ENCODE peak calls at places on chromosomes 13 and 19, in eight cellular contexts. A, X, K, D, S, O, P and M are unnamed samples.

GRCh38 chr13:87393358-87393757 is 277.8 kb upstream of the SLITRK5 start:
- DNase-seq in P (no peak), O (no peak), S (no peak), K (no peak), X (no peak), A (no peak), D (no peak), M (no peak)

GRCh38 chr19:2047449-2048103 is 3.5 kb downstream of the MKNK2 start:
- DNase-seq in A (peak), P (peak), O (peak), S (no peak), D (peak), X (peak), K (peak), M (peak)

GRCh38 chr13:23960566-23961156 is 63.4 kb upstream of the C1QTNF9B start:
- DNase-seq in X (no peak), O (no peak), S (no peak), D (no peak), K (no peak), P (no peak), A (no peak), M (peak)

GRCh38 chr13:98853791-98854191 is 101.3 kb upstream of the SLC15A1 start:
- DNase-seq in K (no peak), S (peak), O (no peak), P (no peak), X (peak), A (no peak), D (no peak), M (no peak)

GRCh38 chr19:29293736-29294342 is 80.9 kb upstream of the UQCRFS1 start:
- DNase-seq in K (no peak), X (no peak), P (peak), A (no peak), S (no peak), D (no peak), O (no peak), M (no peak)

GRCh38 chr19:12937243-12938053 is 961 bp upstream of the CALR start:
- DNase-seq in A (no peak), D (peak), S (no peak), P (no peak), X (peak), O (peak), K (no peak), M (peak)

GRCh38 chr13:22812793-22813192 is 368.0 kb upstream of the SGCG start:
- DNase-seq in O (no peak), D (peak), A (no peak), S (no peak), X (peak), K (no peak), P (no peak), M (no peak)

GRCh38 chr13:75195479-75196111 is 286.4 kb downstream of the TBC1D4 start:
- DNase-seq in X (no peak), A (no peak), O (no peak), D (no peak), P (no peak), S (no peak), K (no peak), M (no peak)

GRCh38 chr19:32691952-32692726 is 518 bp downstream of the NUDT19 start:
- DNase-seq in X (peak), K (peak), P (no peak), S (peak), O (peak), A (peak), D (peak), M (peak)

GRCh38 chr19:5585461-5586299 is 17.9 kb upstream of the TINCR start:
- DNase-seq in S (peak), D (peak), K (no peak), A (peak), X (no peak), O (no peak), P (no peak), M (peak)

GRCh38 chr19:18562086-18562485 is 4.4 kb downstream of the KXD1 start:
- DNase-seq in S (no peak), O (no peak), D (no peak), K (no peak), X (no peak), A (peak), P (no peak), M (no peak)

GRCh38 chr13:45055902-45056648 is 64.2 kb upstream of the GTF2F2 start:
- DNase-seq in X (no peak), D (no peak), A (no peak), S (no peak), K (no peak), P (no peak), O (no peak), M (no peak)

GRCh38 chr19:42140125-42140754 is 8.0 kb upstream of the POU2F2 start:
- DNase-seq in K (peak), P (no peak), X (peak), O (no peak), D (peak), S (no peak), A (peak), M (peak)

GRCh38 chr13:109584844-109585361 is 201.5 kb downstream of the IRS2 start:
- DNase-seq in P (no peak), A (no peak), S (no peak), X (no peak), O (no peak), D (no peak), K (no peak), M (no peak)

GRCh38 chr13:96650301-96650886 is 343.9 kb downstream of the OXGR1 start:
- DNase-seq in K (no peak), O (peak), D (no peak), A (no peak), S (no peak), P (no peak), X (no peak), M (no peak)

GRCh38 chr13:25882732-25883357 is 169.0 kb downstream of the SHISA2 start:
- DNase-seq in P (no peak), K (no peak), S (no peak), O (no peak), X (no peak), D (no peak), A (no peak), M (no peak)

GRCh38 chr13:73000027-73000674 is 58.7 kb upstream of the KLF5 start:
- DNase-seq in K (no peak), S (no peak), P (no peak), X (no peak), D (peak), O (no peak), A (no peak), M (no peak)

GRCh38 chr13:72998012-72998411 is 60.8 kb upstream of the KLF5 start:
- DNase-seq in X (no peak), K (no peak), D (no peak), O (no peak), P (no peak), A (no peak), S (no peak), M (no peak)

DNA sequence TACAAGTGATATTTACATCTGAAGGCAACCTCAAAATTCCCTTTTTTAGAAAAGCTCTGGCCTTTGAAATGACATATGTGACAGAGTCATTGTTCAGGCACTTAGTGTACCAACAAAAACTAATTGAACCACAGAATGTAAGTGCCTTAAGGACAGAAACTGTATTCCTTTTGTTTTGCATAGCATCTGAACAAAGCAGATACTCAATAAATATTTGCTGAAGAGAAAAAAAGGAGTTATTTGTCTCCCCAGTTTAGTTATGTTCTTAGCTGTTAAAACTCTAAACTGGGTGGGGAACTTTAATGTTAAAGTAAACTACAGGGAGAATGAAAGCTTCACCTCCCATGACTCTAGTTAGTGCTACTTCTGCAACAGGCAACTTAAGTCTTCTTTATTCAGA is 56.8 kb upstream of the KLF5 start:
- DNase-seq in S (no peak), O (no peak), X (no peak), K (no peak), A (no peak), P (no peak), D (no peak), M (no peak)
- TF ChIP-seq POLR2A in S (no peak), O (no peak), X (no peak), K (no peak), A (no peak), P (no peak), D (no peak), M (no peak)

GRCh38 chr13:46962286-46962941 is 65.6 kb upstream of the HTR2A start:
- DNase-seq in D (no peak), K (no peak), A (no peak), X (no peak), P (no peak), O (no peak), S (no peak), M (no peak)

GRCh38 chr13:46964789-46965527 is 68.1 kb upstream of the HTR2A start:
- DNase-seq in X (no peak), K (no peak), A (no peak), O (no peak), P (no peak), S (no peak), D (no peak), M (no peak)

GRCh38 chr13:46963874-46964273 is 67.0 kb upstream of the HTR2A start:
- DNase-seq in P (no peak), A (no peak), X (no peak), D (no peak), S (no peak), O (no peak), K (no peak), M (no peak)

GRCh38 chr13:46961719-46962118 is 64.9 kb upstream of the HTR2A start:
- DNase-seq in S (peak), A (no peak), D (no peak), X (no peak), K (no peak), O (peak), P (no peak), M (no peak)
- TF ChIP-seq POLR2A in S (no peak), A (no peak), D (no peak), X (no peak), K (no peak), O (no peak), P (no peak), M (no peak)

GRCh38 chr19:58474291-58474996 is 1.7 kb upstream of the ZNF446 start:
- DNase-seq in X (no peak), K (no peak), S (no peak), A (no peak), D (no peak), P (no peak), O (peak), M (no peak)

GRCh38 chr19:58473775-58474174 is 2.4 kb upstream of the ZNF446 start:
- DNase-seq in A (no peak), X (no peak), S (no peak), P (no peak), K (no peak), D (no peak), O (no peak), M (no peak)

GRCh38 chr19:58475714-58476497 is at the start of gene ZNF446:
- DNase-seq in A (peak), S (peak), O (peak), D (peak), X (peak), P (peak), K (peak), M (peak)

GRCh38 chr19:58476498-58477015 is 405 bp downstream of the ZNF446 start:
- DNase-seq in A (peak), X (no peak), P (no peak), O (no peak), S (peak), K (no peak), D (peak), M (no peak)

DNA sequence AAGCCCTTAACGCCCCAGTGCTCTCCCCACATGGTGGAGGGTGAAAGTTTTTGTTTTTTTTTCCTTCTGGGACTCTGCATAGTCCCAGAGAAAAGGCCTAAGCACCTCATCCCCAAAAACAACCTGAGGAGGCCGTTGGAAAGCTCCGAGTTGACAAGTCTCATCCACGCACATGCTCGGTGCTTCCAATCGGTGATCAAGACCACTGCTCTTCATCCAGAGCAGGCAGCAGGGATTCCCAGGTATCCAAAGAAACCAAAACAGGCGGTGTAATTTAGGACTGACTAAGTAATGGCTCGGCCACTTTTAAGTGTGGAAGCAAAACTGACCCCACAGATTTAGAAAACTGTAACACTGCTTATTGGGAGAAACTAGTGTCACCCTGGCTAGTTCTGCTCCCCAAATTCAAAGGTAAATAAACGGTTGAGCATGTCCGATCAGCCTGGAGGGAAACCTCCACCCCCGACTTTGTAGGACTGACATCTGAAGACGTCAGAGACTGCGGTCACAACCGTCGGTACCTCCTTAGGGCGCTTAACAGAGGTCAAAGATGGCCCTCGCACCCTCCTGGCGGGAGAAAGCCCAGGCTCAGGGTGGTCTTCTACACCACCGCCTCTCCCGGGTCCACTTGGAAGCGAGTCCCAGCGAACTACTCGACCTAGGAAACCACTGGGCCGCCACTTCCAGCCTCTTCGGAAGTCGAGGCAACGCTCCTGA is 997 bp upstream of the ZNF446 start:
- DNase-seq in K (no peak), X (no peak), D (no peak), S (peak), O (no peak), P (no peak), A (no peak), M (no peak)
- TF ChIP-seq POLR2A in K (no peak), X (no peak), D (no peak), S (no peak), O (no peak), P (no peak), A (no peak), M (no peak)

DNA sequence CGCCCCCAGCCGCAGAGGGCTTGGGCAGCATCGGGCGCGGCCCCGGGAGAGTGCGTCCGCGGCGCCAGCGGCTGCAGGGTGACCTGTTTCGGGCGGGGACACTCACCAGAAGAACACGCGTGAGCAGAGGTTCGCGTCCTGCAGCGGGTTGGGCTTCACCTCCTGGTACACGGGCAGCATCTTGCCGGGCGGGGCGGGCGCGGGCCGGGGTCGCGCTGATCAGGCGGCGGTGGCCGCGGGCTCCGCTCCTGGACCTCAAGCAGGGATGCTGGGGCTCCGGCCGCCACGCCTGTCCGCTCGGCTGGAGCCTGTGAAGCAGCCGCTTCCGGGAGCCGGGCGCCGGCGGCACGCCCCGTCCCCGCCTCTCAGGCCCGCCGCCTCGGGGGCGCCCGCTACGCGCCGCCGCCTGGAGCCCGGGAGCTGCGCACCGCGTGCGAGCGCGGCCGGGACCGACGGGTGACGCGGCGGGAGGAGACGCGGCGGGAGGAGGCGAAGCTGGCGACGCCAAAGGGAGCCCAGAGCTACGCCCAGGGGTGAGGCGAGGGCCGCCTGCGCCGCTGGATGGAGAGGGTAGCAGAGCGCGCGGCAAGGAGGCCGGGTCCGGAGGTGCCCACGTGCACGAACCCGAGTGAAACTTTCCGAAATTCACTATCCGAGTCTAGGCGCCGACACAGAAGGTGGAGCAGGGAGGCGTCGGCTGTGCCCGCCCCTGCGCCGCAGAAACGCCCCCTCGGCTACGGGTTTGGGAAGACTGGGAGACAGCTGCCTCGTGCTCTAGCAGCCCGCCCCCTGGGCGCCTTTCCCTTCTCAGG is at the start of gene ABCC4:
- DNase-seq in A (peak), X (peak), D (peak), P (no peak), O (peak), K (peak), S (peak), M (peak)
- TF ChIP-seq POLR2A in A (no peak), X (no peak), D (peak), P (no peak), O (peak), K (no peak), S (peak), M (peak)

GRCh38 chr19:982567-983170 is 1.5 kb upstream of the WDR18 start:
- DNase-seq in A (peak), S (peak), K (peak), D (peak), O (peak), P (no peak), X (peak), M (peak)

GRCh38 chr19:980133-980998 is 3.8 kb upstream of the WDR18 start:
- DNase-seq in S (no peak), O (no peak), D (no peak), P (no peak), A (no peak), K (no peak), X (no peak), M (no peak)

GRCh38 chr19:986083-986482 is 1.9 kb downstream of the WDR18 start:
- DNase-seq in S (no peak), A (no peak), K (no peak), X (no peak), P (no peak), D (no peak), O (no peak), M (no peak)

GRCh38 chr19:988081-988480 is 3.9 kb downstream of the WDR18 start:
- DNase-seq in A (no peak), P (no peak), K (no peak), X (no peak), O (no peak), S (no peak), D (no peak), M (no peak)

GRCh38 chr19:984165-984967 is at the start of gene WDR18:
- DNase-seq in S (peak), X (peak), A (peak), P (peak), K (peak), O (peak), D (peak), M (peak)
- TF ChIP-seq POLR2A in S (peak), X (peak), A (peak), P (peak), K (peak), O (peak), D (peak), M (peak)

DNA sequence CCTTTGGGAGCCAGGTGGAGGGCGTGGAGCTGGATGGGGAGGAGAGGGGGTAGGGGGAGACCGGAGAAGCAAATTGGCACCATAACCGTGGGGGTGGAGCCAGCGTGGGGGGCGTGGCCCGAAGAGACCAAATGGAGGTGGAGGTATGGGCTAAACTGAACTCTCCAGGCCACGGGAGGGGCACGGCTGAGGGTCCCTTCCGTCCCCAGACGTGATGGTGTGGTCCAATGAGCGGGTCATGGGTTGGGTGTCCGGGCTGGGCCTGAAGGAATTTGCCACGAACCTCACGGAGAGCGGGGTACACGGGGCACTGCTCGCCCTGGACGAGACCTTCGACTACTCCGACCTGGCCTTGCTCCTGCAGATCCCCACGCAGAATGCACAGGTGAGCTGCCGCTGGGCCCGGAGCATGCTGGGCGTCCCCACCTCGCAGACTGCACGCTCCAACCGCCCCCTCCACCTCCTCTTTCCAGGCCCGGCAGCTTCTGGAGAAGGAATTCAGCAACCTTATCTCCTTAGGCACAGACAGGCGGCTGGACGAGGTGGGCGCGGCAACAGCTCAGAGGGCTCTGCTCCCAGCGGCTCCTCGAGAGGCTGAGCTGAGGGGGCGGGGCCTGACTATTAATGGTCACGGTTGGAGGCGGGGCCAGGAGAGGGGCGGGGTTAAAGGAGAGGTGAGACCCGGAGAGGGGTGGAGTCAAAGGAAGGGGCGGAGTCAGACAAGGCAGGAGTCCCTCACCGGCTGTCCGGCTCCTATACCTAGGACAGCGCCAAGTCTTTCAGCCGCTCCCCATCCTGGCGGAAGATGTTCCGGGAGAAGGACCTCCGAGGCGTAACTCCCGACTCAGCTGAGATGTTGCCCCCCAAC is 6.2 kb downstream of the HRC start:
- DNase-seq in D (peak), K (peak), S (peak), X (peak), A (peak), P (peak), O (peak), M (peak)
- TF ChIP-seq POLR2A in D (peak), K (peak), S (no peak), X (no peak), A (peak), P (no peak), O (peak), M (no peak)

GRCh38 chr13:92681239-92681638 is 545.4 kb upstream of the GPC6 start:
- DNase-seq in A (no peak), X (no peak), S (no peak), P (no peak), K (no peak), O (no peak), D (no peak), M (no peak)

GRCh38 chr13:92677571-92677970 is 549.0 kb upstream of the GPC6 start:
- DNase-seq in K (no peak), A (no peak), O (no peak), X (no peak), P (no peak), D (no peak), S (no peak), M (no peak)

GRCh38 chr13:92671821-92672220 is 554.8 kb upstream of the GPC6 start:
- DNase-seq in S (no peak), A (no peak), K (no peak), O (no peak), D (no peak), P (no peak), X (no peak), M (no peak)

GRCh38 chr13:92676246-92676645 is 550.4 kb upstream of the GPC6 start:
- DNase-seq in D (no peak), K (no peak), P (no peak), S (no peak), X (no peak), O (no peak), A (no peak), M (no peak)
- TF ChIP-seq POLR2A in D (no peak), K (no peak), P (no peak), S (no peak), X (no peak), O (no peak), A (no peak), M (no peak)